ENCODE peak calls at places on chromosomes 12 and 14, in ten cellular contexts. D is cardiac muscle cell, W is kidney, G is heart left ventricle, V is PC-3, L is PC-9, P is heart right ventricle, I is fibroblast of lung, R is sigmoid colon, E is RWPE2. Y is an unnamed sample.

GRCh38 chr14:73477618-73478266 is 13.0 kb upstream of the RIOX1 start:
- DNase-seq in D (no peak), W (no peak), G (no peak), V (no peak), L (no peak), P (no peak), I (peak), R (peak), E (no peak), Y (peak)

GRCh38 chr12:127280393-127281275 is 986.3 kb upstream of the TMEM132C start:
- DNase-seq in D (peak), W (no peak), G (peak), V (no peak), L (no peak), P (no peak), I (no peak), R (no peak), E (no peak), Y (no peak)

GRCh38 chr14:106879241-106879640 is 1352.9 kb downstream of the TMEM121 start:
- DNase-seq in D (no peak), W (no peak), G (no peak), V (peak), L (peak), P (no peak), I (no peak), R (no peak), E (no peak), Y (peak)

GRCh38 chr12:112314981-112315380 is 67.2 kb downstream of the HECTD4 start:
- DNase-seq in D (no peak), W (no peak), G (no peak), V (no peak), L (no peak), P (no peak), I (peak), R (no peak), E (no peak), Y (no peak)

GRCh38 chr12:78009031-78009430 is 178.3 kb downstream of the NAV3 start:
- DNase-seq in D (no peak), W (no peak), G (no peak), V (no peak), L (no peak), P (no peak), I (no peak), R (no peak), E (no peak), Y (no peak)

GRCh38 chr14:34120185-34120977 is 169.5 kb upstream of the EGLN3 start:
- DNase-seq in D (no peak), W (no peak), G (no peak), V (no peak), L (no peak), P (no peak), I (no peak), R (no peak), E (no peak), Y (no peak)

GRCh38 chr12:4817813-4818212 is 91.9 kb upstream of the KCNA1 start:
- DNase-seq in D (peak), W (no peak), G (peak), V (no peak), L (no peak), P (peak), I (no peak), R (no peak), E (no peak), Y (no peak)

GRCh38 chr12:80205960-80206359 is 106.6 kb downstream of the OTOGL start:
- DNase-seq in D (no peak), W (no peak), G (no peak), V (no peak), L (no peak), P (no peak), I (no peak), R (no peak), E (no peak), Y (no peak)

GRCh38 chr12:124632510-124632909 is 65.1 kb upstream of the NCOR2 start:
- DNase-seq in D (peak), W (no peak), G (no peak), V (no peak), L (no peak), P (no peak), I (peak), R (no peak), E (no peak), Y (no peak)

GRCh38 chr12:40312982-40313576 is 88.3 kb downstream of the LRRK2 start:
- DNase-seq in D (peak), W (no peak), G (no peak), V (peak), L (no peak), P (no peak), I (peak), R (no peak), E (no peak), Y (no peak)

GRCh38 chr12:14998941-14999340 is 26.1 kb downstream of the PDE6H start:
- DNase-seq in D (no peak), W (no peak), G (no peak), V (no peak), L (no peak), P (no peak), I (peak), R (no peak), E (no peak), Y (no peak)

GRCh38 chr12:5510251-5510805 is 78.4 kb downstream of the NTF3 start:
- DNase-seq in D (no peak), W (no peak), G (no peak), V (no peak), L (no peak), P (no peak), I (no peak), R (no peak), E (no peak), Y (no peak)

GRCh38 chr12:123445388-123446344 is 9.2 kb upstream of the RILPL2 start:
- DNase-seq in D (no peak), W (no peak), G (peak), V (peak), L (peak), P (peak), I (peak), R (no peak), E (no peak), Y (no peak)

GRCh38 chr12:59972941-59973340 is 377.1 kb downstream of the SLC16A7 start:
- DNase-seq in D (no peak), W (no peak), G (no peak), V (peak), L (peak), P (no peak), I (peak), R (no peak), E (no peak), Y (no peak)

GRCh38 chr14:30874120-30874998 is at the start of gene COCH:
- DNase-seq in D (peak), W (peak), G (peak), V (peak), L (peak), P (peak), I (peak), R (no peak), E (no peak), Y (peak)

GRCh38 chr14:21525571-21525970 is 575 bp downstream of the SALL2 start:
- DNase-seq in D (peak), W (no peak), G (no peak), V (no peak), L (no peak), P (no peak), I (peak), R (no peak), E (no peak), Y (no peak)

GRCh38 chr12:83016226-83016835 is 329.6 kb downstream of the TMTC2 start:
- DNase-seq in D (peak), W (no peak), G (no peak), V (peak), L (peak), P (peak), I (peak), R (peak), E (no peak), Y (no peak)

GRCh38 chr14:44339862-44340261 is 167.2 kb downstream of the FSCB start:
- DNase-seq in D (no peak), W (no peak), G (no peak), V (peak), L (no peak), P (no peak), I (no peak), R (no peak), E (no peak), Y (no peak)

GRCh38 chr12:53770281-53770680 is 18.5 kb upstream of the CISTR start:
- DNase-seq in D (no peak), W (no peak), G (no peak), V (peak), L (no peak), P (no peak), I (peak), R (no peak), E (no peak), Y (no peak)

GRCh38 chr12:100266802-100267602 is at the start of the genes DEPDC4 and SCYL2:
- DNase-seq in D (peak), W (peak), G (peak), V (peak), L (peak), P (peak), I (peak), R (peak), E (peak), Y (peak)

GRCh38 chr14:104706733-104707628 is 17.0 kb upstream of the ADSS1 start:
- DNase-seq in D (no peak), W (no peak), G (no peak), V (no peak), L (no peak), P (no peak), I (no peak), R (no peak), E (no peak), Y (no peak)

GRCh38 chr12:116710367-116710766 is 27.5 kb downstream of the SPRING1 start:
- DNase-seq in D (no peak), W (no peak), G (no peak), V (no peak), L (no peak), P (no peak), I (no peak), R (no peak), E (no peak), Y (no peak)

GRCh38 chr14:91835920-91836843 is 31.2 kb downstream of the TC2N start:
- DNase-seq in D (peak), W (peak), G (peak), V (peak), L (peak), P (peak), I (no peak), R (peak), E (peak), Y (peak)

GRCh38 chr12:6312529-6313325 is 2.2 kb downstream of the PLEKHG6 start:
- DNase-seq in D (no peak), W (peak), G (no peak), V (peak), L (peak), P (no peak), I (no peak), R (peak), E (peak), Y (peak)

GRCh38 chr12:111361073-111361716 is 7.7 kb downstream of the PHETA1 start:
- DNase-seq in D (no peak), W (no peak), G (no peak), V (no peak), L (no peak), P (no peak), I (no peak), R (no peak), E (no peak), Y (no peak)

GRCh38 chr12:98699568-98699967 is 54.5 kb downstream of the APAF1 start:
- DNase-seq in D (no peak), W (no peak), G (no peak), V (no peak), L (no peak), P (peak), I (peak), R (no peak), E (no peak), Y (no peak)
- H3K27ac ChIP-seq in D (no peak), W (no peak), G (no peak), V (no peak), L (no peak), P (no peak), I (no peak), R (no peak), E (no peak), Y (no peak)

GRCh38 chr12:3378655-3379054 is 112.3 kb upstream of the PRMT8 start:
- DNase-seq in D (no peak), W (no peak), G (no peak), V (no peak), L (no peak), P (no peak), I (no peak), R (no peak), E (no peak), Y (no peak)

GRCh38 chr12:3380200-3381020 is 110.6 kb upstream of the PRMT8 start:
- DNase-seq in D (no peak), W (no peak), G (no peak), V (no peak), L (no peak), P (no peak), I (no peak), R (no peak), E (no peak), Y (peak)

GRCh38 chr12:3379079-3379478 is 111.9 kb upstream of the PRMT8 start:
- DNase-seq in D (no peak), W (no peak), G (no peak), V (no peak), L (no peak), P (no peak), I (no peak), R (no peak), E (no peak), Y (no peak)

GRCh38 chr12:3377056-3377455 is 113.9 kb upstream of the PRMT8 start:
- DNase-seq in D (no peak), W (no peak), G (no peak), V (no peak), L (no peak), P (no peak), I (no peak), R (no peak), E (no peak), Y (no peak)

DNA sequence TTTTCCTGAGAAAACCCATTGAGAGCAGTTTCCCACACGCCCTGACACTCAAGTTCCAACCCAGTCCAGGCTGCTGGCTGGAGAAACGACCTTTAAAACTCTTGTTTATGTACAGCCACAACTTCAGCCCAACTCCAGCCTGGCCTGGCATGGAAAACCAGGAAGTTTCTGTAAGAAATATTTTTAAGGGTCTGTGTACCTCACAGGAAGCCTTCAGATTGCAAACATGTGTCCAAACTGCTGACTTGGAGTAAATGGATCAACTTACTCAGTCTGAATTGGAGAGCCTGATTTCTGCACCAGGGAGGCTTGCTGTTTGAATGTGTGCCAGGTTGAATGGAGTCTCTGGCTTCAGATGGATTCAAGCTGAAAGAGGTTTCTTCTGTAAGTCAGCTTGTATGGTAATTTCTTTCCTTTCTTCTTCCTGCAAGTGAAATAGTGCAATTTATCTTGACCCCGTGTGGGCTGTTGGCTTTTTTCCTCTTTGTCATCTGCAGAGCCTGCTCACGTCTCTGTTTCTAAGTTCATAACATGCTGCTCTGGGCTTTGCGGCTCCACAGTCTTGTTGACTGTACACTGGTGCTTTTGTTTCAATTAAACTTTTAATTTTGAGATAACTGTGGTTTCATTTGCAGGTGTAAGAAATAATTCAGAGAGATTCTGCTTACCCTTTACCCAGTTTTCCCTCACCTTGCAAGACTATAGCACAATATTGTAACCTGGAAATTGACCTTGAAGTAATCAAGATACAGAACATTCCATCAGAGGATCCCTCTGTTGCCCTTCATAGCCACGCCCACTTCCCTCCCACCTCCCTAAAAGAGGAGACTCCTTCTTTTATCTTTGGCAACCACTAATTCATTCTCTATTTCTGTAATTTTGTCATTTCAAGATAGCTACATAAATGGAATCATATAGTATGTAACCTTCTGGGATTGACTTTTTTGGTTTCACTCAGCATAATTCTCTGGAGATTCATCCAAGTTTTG is 109.7 kb upstream of the PRMT8 start:
- DNase-seq in D (no peak), W (no peak), G (no peak), V (no peak), L (no peak), P (peak), I (no peak), R (peak), E (no peak), Y (no peak)
- H3K4me3 ChIP-seq in D (no peak), W (no peak), G (no peak), V (no peak), L (no peak), P (no peak), I (no peak), R (no peak), E (no peak), Y (no peak)

GRCh38 chr14:72416892-72417291 is 477.0 kb downstream of the DPF3 start:
- DNase-seq in D (no peak), W (no peak), G (no peak), V (peak), L (no peak), P (no peak), I (no peak), R (no peak), E (no peak), Y (peak)
- TF ChIP-seq CTCF in D (no peak), W (no peak), G (no peak), V (peak), L (no peak), P (no peak), I (no peak), R (no peak), E (no peak), Y (no peak)

DNA sequence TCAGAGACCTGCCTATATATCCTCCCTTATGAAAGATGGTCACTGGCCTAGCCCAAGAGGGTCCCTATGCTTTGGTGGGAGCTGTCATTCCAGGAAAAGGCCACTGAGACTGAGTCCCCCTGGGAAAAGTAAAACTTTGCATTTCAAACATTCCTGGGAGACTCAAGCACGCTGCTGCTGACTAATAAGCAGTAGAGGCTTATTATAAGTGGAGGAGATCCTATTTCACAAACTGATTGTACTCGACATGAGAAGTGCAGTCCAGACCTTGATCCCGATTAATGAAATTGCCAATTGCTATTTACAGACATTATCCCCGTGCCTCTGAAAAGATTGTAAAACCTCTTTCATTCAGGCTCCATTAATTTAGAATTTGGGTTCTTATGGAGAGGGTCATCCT is 96.6 kb downstream of the EMP1 start:
- DNase-seq in D (peak), W (no peak), G (no peak), V (no peak), L (no peak), P (no peak), I (peak), R (no peak), E (no peak), Y (peak)
- H3K27ac ChIP-seq in D (no peak), W (no peak), G (no peak), V (no peak), L (no peak), P (no peak), I (no peak), R (no peak), E (no peak), Y (no peak)

DNA sequence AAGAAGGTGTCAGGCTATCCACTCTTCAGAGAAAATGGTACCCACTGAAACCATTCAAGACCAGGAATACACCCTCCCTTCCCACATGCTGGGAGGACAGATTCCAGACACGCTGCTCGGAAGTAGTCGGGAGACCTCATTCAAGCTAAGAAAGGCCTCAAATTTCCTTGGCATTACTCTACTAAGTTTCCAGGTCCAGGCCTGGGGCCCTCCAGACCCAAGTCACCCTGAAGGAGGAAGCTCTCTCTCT is 27.1 kb upstream of the RPLP0 start:
- DNase-seq in D (no peak), W (no peak), G (no peak), V (no peak), L (no peak), P (no peak), I (no peak), R (no peak), E (no peak), Y (no peak)
- H3K4me3 ChIP-seq in D (no peak), W (no peak), G (no peak), V (peak), L (no peak), P (peak), I (no peak), R (no peak), E (no peak), Y (no peak)

GRCh38 chr12:3483089-3483488 is 7.9 kb upstream of the PRMT8 start:
- DNase-seq in D (no peak), W (no peak), G (no peak), V (no peak), L (no peak), P (no peak), I (no peak), R (no peak), E (no peak), Y (no peak)
- TF ChIP-seq CTCF in D (no peak), W (no peak), G (no peak), V (no peak), L (no peak), P (no peak), I (no peak), R (no peak), E (no peak), Y (no peak)

DNA sequence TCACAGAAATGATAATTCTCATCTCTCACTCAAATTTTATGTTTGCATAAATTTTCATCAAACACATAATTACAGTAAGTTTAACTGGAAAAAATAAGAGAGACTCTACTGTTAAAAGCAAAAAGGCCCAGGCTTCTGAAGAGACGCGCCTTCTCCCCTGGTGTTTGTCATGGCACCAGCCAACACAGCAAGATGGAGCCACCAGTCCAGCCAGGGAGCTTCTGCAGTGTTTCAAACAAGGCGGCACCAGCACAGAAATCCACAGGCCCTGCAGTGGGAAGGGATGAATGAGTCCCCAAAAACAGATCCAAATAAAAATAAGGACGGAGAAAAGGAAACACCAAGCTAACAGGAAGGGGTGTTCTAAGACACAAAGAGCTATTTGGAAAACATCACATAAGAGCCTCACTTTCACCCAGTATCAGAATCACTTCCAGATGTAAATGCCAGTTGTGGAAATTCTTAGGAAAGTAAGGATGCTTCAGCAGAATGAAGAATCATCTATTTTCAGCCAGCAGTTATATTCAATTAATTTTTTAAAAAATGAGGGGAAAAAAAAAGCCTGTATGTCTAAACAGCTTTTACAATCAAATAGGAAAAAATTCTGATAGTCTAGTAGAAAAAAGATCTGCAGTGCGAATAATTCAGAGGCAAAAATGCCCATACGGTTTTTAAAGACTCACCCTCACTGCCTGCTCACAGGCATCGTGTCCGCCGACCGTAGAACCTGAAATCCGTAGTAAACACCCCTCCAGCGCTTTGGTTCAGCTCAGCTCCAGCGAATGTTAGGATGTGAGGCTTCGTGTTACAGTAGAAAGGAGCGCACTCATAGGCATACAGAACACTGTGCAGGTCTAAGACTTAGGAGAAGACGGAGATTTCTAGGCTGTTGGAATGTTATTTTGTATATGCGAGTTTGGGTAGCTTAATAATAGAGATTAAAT is 25.2 kb downstream of the SFSWAP start:
- DNase-seq in D (no peak), W (no peak), G (no peak), V (no peak), L (no peak), P (no peak), I (no peak), R (no peak), E (no peak), Y (peak)
- H3K27ac ChIP-seq in D (no peak), W (no peak), G (no peak), V (peak), L (peak), P (no peak), I (no peak), R (no peak), E (peak), Y (peak)

Y was measured in osteoblast.